ENCODE peak calls at places on chromosomes 1 and 21, in four cellular contexts. B, K, L and G are unnamed samples.

GRCh38 chr1:232571523-232571922 is 58.4 kb downstream of the SIPA1L2 start:
- DNase-seq in B (peak; percentile 7), K (no peak), L (no peak), G (no peak)

GRCh38 chr1:241998412-241998921 is 431 bp downstream of the MAP1LC3C start:
- DNase-seq in K (peak; percentile 57), B (peak; percentile 78), L (peak; percentile 88), G (peak; percentile 8)

GRCh38 chr1:19010995-19011696 is 54.7 kb upstream of the IFFO2 start:
- DNase-seq in B (peak; percentile 98), K (peak; percentile 64), L (peak; percentile 87), G (peak; percentile 7)

GRCh38 chr1:65799601-65800000 is 6.9 kb downstream of the PDE4B start:
- DNase-seq in L (no peak), K (no peak), B (no peak), G (no peak)

GRCh38 chr1:38027201-38028104 is 14.9 kb downstream of the UTP11 start:
- DNase-seq in L (no peak), K (peak; percentile 85), B (peak; percentile 94), G (no peak)

GRCh38 chr1:43978551-43979260 is at the start of gene B4GALT2:
- DNase-seq in B (peak; percentile 23), L (peak; percentile 54), K (no peak), G (peak; percentile 33)

GRCh38 chr1:38804062-38804886 is 55.3 kb downstream of the RRAGC start:
- DNase-seq in L (no peak), B (no peak), K (no peak), G (no peak)

GRCh38 chr1:66542314-66542713 is 8.4 kb downstream of the SGIP1 start:
- DNase-seq in K (no peak), B (no peak), L (no peak), G (no peak)

GRCh38 chr1:247334378-247335133 is 2.9 kb upstream of the ZNF496 start:
- DNase-seq in K (no peak), B (no peak), L (no peak), G (no peak)

GRCh38 chr1:77220687-77221463 is 1.6 kb upstream of the PIGK start:
- DNase-seq in L (no peak), B (peak; percentile 59), K (no peak), G (no peak)

GRCh38 chr1:171468120-171468790 is 17.1 kb upstream of the PRRC2C start:
- DNase-seq in K (peak; percentile 60), L (no peak), B (peak; percentile 90), G (no peak)

GRCh38 chr1:232192781-232193450 is 437.0 kb downstream of the SIPA1L2 start:
- DNase-seq in L (no peak), B (peak; percentile 13), K (peak; percentile 2), G (no peak)

GRCh38 chr1:206693029-206693428 is 8.3 kb downstream of the MAPKAPK2 start:
- DNase-seq in K (no peak), L (no peak), B (no peak), G (no peak)

GRCh38 chr1:79044974-79045650 is 38.6 kb upstream of the ADGRL4 start:
- DNase-seq in B (no peak), L (no peak), K (no peak), G (no peak)

GRCh38 chr1:164733070-164733469 is 174.1 kb downstream of the PBX1 start:
- DNase-seq in K (no peak), B (peak; percentile 71), L (no peak), G (no peak)

GRCh38 chr1:204398197-204399125 is 13.2 kb downstream of the PPP1R15B start:
- DNase-seq in L (peak; percentile 94), K (peak; percentile 67), B (peak; percentile 75), G (peak; percentile 70)

GRCh38 chr1:43207229-43207853 is 35.2 kb downstream of the CFAP57 start:
- DNase-seq in L (no peak), K (peak; percentile 32), B (no peak), G (no peak)

GRCh38 chr1:233390842-233391241 is 63.3 kb downstream of the MAP3K21 start:
- DNase-seq in K (no peak), L (no peak), B (no peak), G (no peak)

GRCh38 chr1:160868141-160868540 is 5.5 kb upstream of the CD244 start:
- DNase-seq in B (peak; percentile 6), K (no peak), L (no peak), G (no peak)

GRCh38 chr1:235588916-235589515 is 60.6 kb downstream of the GNG4 start:
- DNase-seq in B (peak; percentile 53), K (no peak), L (no peak), G (peak; percentile 54)

GRCh38 chr1:221712198-221712684 is 29.6 kb downstream of the DUSP10 start:
- DNase-seq in L (no peak), K (peak; percentile 33), B (peak; percentile 90), G (peak; percentile 42)

GRCh38 chr1:200021537-200022238 is 5.8 kb upstream of the NR5A2 start:
- DNase-seq in K (no peak), B (no peak), L (no peak), G (no peak)

GRCh38 chr1:27137544-27138075 is 17.3 kb downstream of the SLC9A1 start:
- DNase-seq in L (peak; percentile 68), B (no peak), K (no peak), G (no peak)

GRCh38 chr21:36188081-36188681 is 31.6 kb downstream of the DOP1B start:
- DNase-seq in K (no peak), L (peak; percentile 89), B (no peak), G (no peak)

GRCh38 chr1:180580237-180580636 is 21.5 kb downstream of the OVAAL start:
- DNase-seq in B (peak; percentile 93), L (no peak), K (no peak), G (no peak)

DNA sequence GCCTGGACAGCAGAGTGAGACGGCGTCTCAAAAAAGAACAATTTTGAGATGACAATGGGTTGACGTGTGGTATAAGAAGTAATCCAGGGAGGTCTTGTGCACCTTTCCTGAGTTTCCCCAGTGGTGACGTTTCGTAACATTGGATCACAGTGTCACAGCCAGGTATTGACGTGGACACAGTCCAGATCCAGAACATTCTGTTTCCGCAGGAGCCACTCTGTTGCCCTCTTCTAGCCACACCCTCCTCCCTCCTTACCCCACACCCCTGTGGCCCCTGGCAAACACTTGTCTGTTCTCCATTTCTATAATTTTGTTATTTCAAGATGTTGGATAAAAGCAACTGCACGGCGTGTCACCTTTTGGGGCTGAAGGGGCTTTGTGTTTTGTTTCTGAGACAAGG is 6.5 kb upstream of the TRAPPC10 start:
- DNase-seq in K (no peak), L (no peak), B (no peak), G (no peak)
- H3K9ac ChIP-seq in K (no peak overlapping the region), L (no peak overlapping the region), B (no peak overlapping the region), G (no peak overlapping the region)

GRCh38 chr1:152109998-152110294 is 5.3 kb downstream of the TCHH start:
- DNase-seq in B (no peak), L (no peak), K (no peak), G (no peak)

GRCh38 chr1:152109231-152109997 is 5.8 kb downstream of the TCHH start:
- DNase-seq in B (peak; percentile 29), K (no peak), L (peak; percentile 18), G (no peak)

GRCh38 chr1:152110860-152111514 is 4.3 kb downstream of the TCHH start:
- DNase-seq in K (no peak), B (peak; percentile 71), L (peak; percentile 50), G (no peak)

GRCh38 chr1:152111515-152111968 is 3.7 kb downstream of the TCHH start:
- DNase-seq in K (no peak), B (peak; percentile 67), L (peak; percentile 32), G (no peak)

DNA sequence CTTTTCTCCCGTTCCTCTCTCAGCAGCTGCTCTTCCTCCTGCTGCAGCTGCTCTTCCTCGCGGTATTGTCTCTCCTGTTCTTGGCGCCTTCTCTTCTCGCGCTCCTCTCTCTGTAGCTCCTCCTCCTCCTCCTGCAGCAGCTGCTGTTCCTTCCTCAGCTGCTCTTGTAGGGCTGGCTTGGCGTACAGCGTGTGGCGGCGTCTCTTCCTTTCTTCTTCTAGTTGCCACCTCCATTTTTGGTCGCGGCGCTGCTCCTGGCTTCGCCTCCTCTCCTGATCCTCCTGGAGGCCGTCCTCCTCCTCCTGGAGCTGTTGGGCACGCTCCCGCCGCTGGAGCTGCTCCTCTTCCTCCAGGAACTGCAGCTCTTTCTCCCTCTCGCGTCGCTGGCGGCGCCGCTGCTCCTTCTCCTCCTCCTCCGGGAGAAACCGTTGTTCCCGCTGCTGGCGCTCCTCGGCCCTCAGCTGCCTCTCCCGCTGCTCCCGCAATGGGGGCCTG is 4.8 kb downstream of the TCHH start:
- DNase-seq in B (peak; percentile 68), L (peak; percentile 28), K (no peak), G (no peak)
- TF ChIP-seq CTCF in B (no peak), L (no peak), K (no peak), G (no peak)

DNA sequence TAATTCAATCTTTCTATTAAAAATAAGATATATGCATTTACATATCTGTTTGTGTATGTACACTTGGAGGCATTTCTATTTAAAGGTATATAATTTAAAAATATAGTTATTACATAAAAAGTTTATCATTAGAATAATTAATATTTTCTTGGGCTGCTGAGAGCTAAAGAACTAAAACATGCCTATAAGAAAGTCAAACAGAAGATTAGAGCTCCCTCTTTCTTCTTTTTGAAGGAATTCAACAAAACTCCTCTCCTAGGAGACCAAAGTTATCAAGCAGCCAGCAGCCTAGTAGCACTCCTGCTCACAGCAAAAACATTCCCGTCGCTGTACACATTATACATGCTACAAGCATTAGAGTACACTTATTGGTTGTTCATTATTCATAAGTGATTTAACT is 216.5 kb downstream of the VAV3 start:
- DNase-seq in K (no peak), B (peak; percentile 35), L (no peak), G (no peak)
- H3K9ac ChIP-seq in K (no peak overlapping the region), B (no peak overlapping the region), L (no peak overlapping the region), G (no peak overlapping the region)

GRCh38 chr1:59055908-59056719 is 240.8 kb upstream of the FGGY start:
- DNase-seq in K (no peak), B (no peak), L (no peak), G (no peak)

GRCh38 chr1:59054172-59054571 is 242.7 kb upstream of the FGGY start:
- DNase-seq in B (no peak), K (no peak), L (no peak), G (no peak)

GRCh38 chr1:59057801-59058200 is 239.1 kb upstream of the FGGY start:
- DNase-seq in K (no peak), L (no peak), B (no peak), G (no peak)

GRCh38 chr1:59058681-59059441 is 238.0 kb upstream of the FGGY start:
- DNase-seq in L (no peak), K (no peak), B (no peak), G (no peak)

GRCh38 chr1:59057211-59057694 is 239.6 kb upstream of the FGGY start:
- DNase-seq in B (peak; percentile 46), L (peak; percentile 46), K (no peak), G (no peak)
- TF ChIP-seq CTCF in B (peak; percentile 26), L (no peak), K (peak; percentile 20), G (no peak)

GRCh38 chr1:119711804-119712341 is at the start of gene PHGDH:
- DNase-seq in L (peak; percentile 68), K (peak; percentile 53), B (peak; percentile 88), G (peak; percentile 89)
- H3K9ac ChIP-seq in L (peak within 1 kb of the TSS; percentile 49), K (peak within 1 kb of the TSS; percentile 84), B (peak within 1 kb of the TSS; percentile 55), G (peak within 1 kb of the TSS; percentile 97)

GRCh38 chr1:28648493-28649238 is at the start of gene RNU11:
- DNase-seq in B (peak; percentile 100), L (peak; percentile 93), K (peak; percentile 83), G (peak; percentile 93)
- TF ChIP-seq CTCF in B (peak; percentile 15), L (no peak), K (no peak), G (no peak)